ENCODE peak calls at places on chromosomes 3 and 15, in ten cellular contexts. K, N, T, M, H, U, R, A, L and P are unnamed samples. For H3K9me3, the result is how much of the 10 kb centered on the place peaks cover.

GRCh38 chr3:123692671-123693070 is 107.8 kb upstream of the HACD2 start:
- DNase-seq in K (no peak), N (no peak), T (no peak), M (no peak), H (no peak), U (no peak), R (no peak), A (no peak), L (no peak), P (no peak)

GRCh38 chr15:58951388-58952060 is 18.0 kb upstream of the SLTM start:
- DNase-seq in K (peak), N (peak), T (no peak), M (no peak), H (no peak), U (no peak), R (no peak), A (no peak), L (peak), P (peak)

GRCh38 chr15:63050737-63051700 is 8.5 kb downstream of the TPM1 start:
- DNase-seq in K (no peak), N (no peak), T (no peak), M (no peak), H (no peak), U (no peak), R (no peak), A (no peak), L (peak), P (peak)

GRCh38 chr3:170497197-170497596 is 78.5 kb downstream of the CLDN11 start:
- DNase-seq in K (no peak), N (no peak), T (no peak), M (no peak), H (no peak), U (no peak), R (no peak), A (peak), L (peak), P (no peak)

GRCh38 chr3:87987952-87988351 is 70.9 kb downstream of the CGGBP1 start:
- DNase-seq in K (no peak), N (no peak), T (no peak), M (no peak), H (no peak), U (no peak), R (no peak), A (no peak), L (no peak), P (no peak)

GRCh38 chr15:40340038-40340739 is 550 bp downstream of the CCDC9B start:
- DNase-seq in K (no peak), N (no peak), T (peak), M (no peak), H (peak), U (peak), R (peak), A (peak), L (peak), P (no peak)

GRCh38 chr15:63506537-63507035 is 2.2 kb downstream of the USP3 start:
- DNase-seq in K (no peak), N (no peak), T (no peak), M (no peak), H (no peak), U (no peak), R (no peak), A (no peak), L (no peak), P (no peak)

GRCh38 chr15:35545316-35545824 is 595 bp downstream of the DPH6 start:
- DNase-seq in K (peak), N (peak), T (peak), M (peak), H (no peak), U (peak), R (peak), A (peak), L (peak), P (peak)

GRCh38 chr3:187750041-187750512 is 4.8 kb upstream of the BCL6 start:
- DNase-seq in K (peak), N (peak), T (peak), M (peak), H (no peak), U (no peak), R (peak), A (no peak), L (peak), P (no peak)

GRCh38 chr3:16448691-16449090 is 64.8 kb downstream of the RFTN1 start:
- DNase-seq in K (peak), N (peak), T (peak), M (peak), H (peak), U (no peak), R (no peak), A (peak), L (peak), P (peak)

GRCh38 chr3:59876533-59877062 is 826.8 kb upstream of the CFAP20DC start:
- DNase-seq in K (no peak), N (no peak), T (no peak), M (no peak), H (no peak), U (no peak), R (no peak), A (no peak), L (no peak), P (no peak)

GRCh38 chr15:88020806-88021205 is 235.7 kb downstream of the NTRK3 start:
- DNase-seq in K (no peak), N (no peak), T (no peak), M (no peak), H (no peak), U (no peak), R (no peak), A (no peak), L (no peak), P (no peak)

DNA sequence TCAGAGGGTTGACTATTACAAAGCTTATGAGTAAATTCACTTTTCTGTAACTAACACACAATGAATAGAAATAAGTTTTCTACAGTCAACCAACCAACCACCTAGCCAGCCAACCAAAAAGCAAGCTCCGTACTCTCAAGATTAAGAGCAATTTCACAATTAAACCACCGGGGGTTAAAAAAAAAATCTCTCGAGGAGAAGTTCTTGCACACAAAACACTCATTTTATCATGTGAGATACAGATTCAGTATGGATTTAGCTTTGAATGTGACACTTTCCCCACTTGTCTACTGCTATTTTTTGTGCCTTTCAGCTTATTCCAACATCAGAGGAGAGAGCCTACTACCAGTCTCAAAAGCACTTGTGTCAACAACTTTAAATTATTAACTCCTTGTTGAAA is 135.3 kb downstream of the SV2B start:
- DNase-seq in K (no peak), N (no peak), T (no peak), M (no peak), H (no peak), U (no peak), R (no peak), A (no peak), L (no peak), P (no peak)
- TF ChIP-seq CTCF in K (no peak), N (no peak), T (no peak), M (no peak), H (no peak), U (no peak), R (no peak), A (no peak), L (no peak), P (no peak)

DNA sequence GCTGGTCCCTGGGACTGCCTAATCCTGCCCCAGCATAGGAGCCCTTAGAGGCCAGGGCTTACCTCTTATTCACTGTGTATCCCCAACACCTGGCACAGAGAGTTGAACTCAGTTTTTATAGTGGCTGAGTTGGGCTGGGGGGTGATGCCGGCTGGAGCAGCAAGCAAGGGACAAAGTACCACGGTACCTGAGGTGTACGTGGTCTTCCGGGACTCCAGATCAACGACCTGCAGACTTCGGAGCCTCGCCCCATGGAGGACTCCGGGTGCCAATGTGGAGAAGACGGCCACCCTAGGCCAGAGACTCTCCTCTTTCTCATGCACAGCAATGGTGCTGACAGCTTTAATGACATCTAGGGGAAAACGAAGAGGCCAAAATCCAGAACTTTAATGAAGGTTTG is 8.1 kb downstream of the WDR73 start:
- DNase-seq in K (no peak), N (no peak), T (no peak), M (no peak), H (no peak), U (no peak), R (no peak), A (no peak), L (no peak), P (no peak)
- H3K4me3 ChIP-seq in K (no peak), N (no peak), T (no peak), M (no peak), H (no peak), U (no peak), R (no peak), A (no peak), L (no peak), P (no peak)

GRCh38 chr15:20340931-20341661 is 200.5 kb downstream of the GOLGA6L6 start:
- DNase-seq in K (peak), N (no peak), T (peak), M (no peak), H (no peak), U (no peak), R (peak), A (peak), L (peak), P (no peak)

GRCh38 chr15:20341901-20342605 is 199.5 kb downstream of the GOLGA6L6 start:
- DNase-seq in K (peak), N (no peak), T (peak), M (no peak), H (no peak), U (no peak), R (peak), A (no peak), L (peak), P (no peak)

GRCh38 chr15:20344601-20345400 is 196.8 kb downstream of the GOLGA6L6 start:
- DNase-seq in K (peak), N (peak), T (no peak), M (no peak), H (no peak), U (no peak), R (peak), A (no peak), L (no peak), P (no peak)

GRCh38 chr15:20345401-20345958 is 196.1 kb downstream of the GOLGA6L6 start:
- DNase-seq in K (no peak), N (peak), T (no peak), M (no peak), H (no peak), U (no peak), R (peak), A (no peak), L (no peak), P (no peak)

DNA sequence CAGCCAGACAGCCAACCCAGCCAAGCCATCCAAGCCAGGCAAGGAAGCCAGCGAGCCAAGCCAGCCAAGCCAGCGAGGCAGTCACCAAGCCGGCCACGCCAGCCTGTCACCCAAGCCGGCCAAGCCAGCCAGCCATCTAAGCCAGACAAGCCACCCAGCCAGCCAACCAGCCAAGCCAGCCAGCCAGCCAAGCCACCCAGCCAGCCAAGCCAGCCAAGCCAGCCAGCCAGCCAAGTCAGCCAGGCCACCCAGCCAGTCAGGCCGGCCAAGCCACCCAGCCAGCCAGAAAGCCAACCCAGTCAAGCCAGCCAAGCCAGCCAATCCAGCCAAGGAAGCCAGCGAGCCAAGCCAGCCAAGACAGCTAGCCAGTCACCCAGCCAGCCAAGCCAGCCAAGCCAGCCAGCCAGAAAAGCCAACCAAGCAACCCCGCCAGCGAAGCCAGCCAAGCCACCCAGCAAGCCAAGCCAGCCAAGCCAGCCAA is 201.2 kb downstream of the GOLGA6L6 start:
- DNase-seq in K (peak), N (peak), T (peak), M (no peak), H (no peak), U (no peak), R (peak), A (peak), L (no peak), P (no peak)
- H3K9me3 ChIP-seq in K (under half), N (under half), T (under half), M (half or more), H (under half), U (under half), R (under half), A (under half), L (under half), P (half or more)

GRCh38 chr3:133489466-133490085 is 83.9 kb upstream of the CDV3 start:
- DNase-seq in K (peak), N (no peak), T (no peak), M (no peak), H (no peak), U (no peak), R (no peak), A (no peak), L (no peak), P (no peak)

GRCh38 chr3:133487204-133487603 is 86.3 kb upstream of the CDV3 start:
- DNase-seq in K (no peak), N (no peak), T (no peak), M (no peak), H (no peak), U (no peak), R (no peak), A (no peak), L (no peak), P (no peak)

GRCh38 chr3:133488785-133489367 is 84.6 kb upstream of the CDV3 start:
- DNase-seq in K (peak), N (peak), T (no peak), M (no peak), H (no peak), U (no peak), R (no peak), A (no peak), L (peak), P (no peak)

GRCh38 chr3:133486658-133487057 is 86.8 kb downstream of the BFSP2 start:
- DNase-seq in K (no peak), N (no peak), T (no peak), M (no peak), H (no peak), U (no peak), R (no peak), A (no peak), L (no peak), P (no peak)

GRCh38 chr3:133487920-133488540 is 85.5 kb upstream of the CDV3 start:
- DNase-seq in K (no peak), N (no peak), T (no peak), M (peak), H (no peak), U (no peak), R (no peak), A (peak), L (peak), P (no peak)
- TF ChIP-seq CTCF in K (peak), N (peak), T (peak), M (peak), H (peak), U (peak), R (peak), A (no peak), L (peak), P (peak)

GRCh38 chr15:68429691-68430470 is 2.1 kb downstream of the ITGA11 start:
- DNase-seq in K (no peak), N (no peak), T (no peak), M (no peak), H (no peak), U (no peak), R (no peak), A (peak), L (no peak), P (no peak)

GRCh38 chr15:68427366-68427765 is 4.6 kb downstream of the ITGA11 start:
- DNase-seq in K (no peak), N (no peak), T (no peak), M (no peak), H (no peak), U (no peak), R (no peak), A (no peak), L (no peak), P (no peak)

GRCh38 chr15:68426149-68426548 is 5.8 kb downstream of the ITGA11 start:
- DNase-seq in K (no peak), N (no peak), T (no peak), M (no peak), H (no peak), U (no peak), R (no peak), A (no peak), L (no peak), P (no peak)

GRCh38 chr15:68428431-68428940 is 3.5 kb downstream of the ITGA11 start:
- DNase-seq in K (no peak), N (no peak), T (no peak), M (no peak), H (no peak), U (no peak), R (no peak), A (no peak), L (no peak), P (no peak)

DNA sequence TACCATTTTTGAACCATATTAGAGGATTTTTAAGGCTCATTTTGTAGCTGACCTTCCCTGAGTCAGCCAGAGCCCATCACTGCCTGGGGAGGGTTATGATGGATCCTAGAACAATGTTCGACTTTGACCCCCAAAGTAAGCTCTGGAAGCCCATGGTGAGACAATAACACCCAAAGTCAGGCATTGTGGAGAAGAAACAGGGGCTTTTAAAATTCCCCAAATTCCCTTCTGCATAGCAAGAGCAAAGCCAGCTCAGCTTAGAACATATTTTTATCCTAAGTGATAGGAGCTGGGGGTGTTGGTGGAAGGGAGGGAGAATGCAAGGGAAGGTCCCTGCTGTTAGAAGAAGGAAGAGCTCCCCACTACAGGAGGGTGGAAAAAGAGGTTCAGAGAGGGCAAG is 4.0 kb downstream of the ITGA11 start:
- DNase-seq in K (no peak), N (no peak), T (no peak), M (no peak), H (no peak), U (no peak), R (no peak), A (no peak), L (no peak), P (no peak)
- H3K4me3 ChIP-seq in K (no peak), N (no peak), T (no peak), M (no peak), H (no peak), U (no peak), R (no peak), A (no peak), L (no peak), P (no peak)

DNA sequence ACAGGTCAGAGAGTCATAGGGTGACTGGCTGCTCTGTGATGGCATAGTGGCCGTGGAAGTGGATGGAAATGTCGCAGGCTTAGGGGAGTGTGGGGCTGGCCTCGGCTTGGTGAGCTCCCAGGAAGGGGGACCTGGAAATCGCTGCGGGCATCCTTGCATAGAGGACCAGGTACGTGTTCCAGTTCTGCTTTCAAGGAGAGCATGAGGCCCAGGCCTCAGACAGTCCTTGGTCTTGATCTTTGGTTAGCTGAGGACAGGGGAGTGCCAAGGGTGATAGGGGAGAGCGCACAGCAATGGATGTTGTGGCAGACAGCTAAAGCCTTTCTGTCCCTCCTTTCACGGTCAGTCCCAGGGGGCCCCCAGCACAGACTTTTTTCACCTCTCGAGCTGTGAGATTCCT is 110.5 kb downstream of the SNRPN start:
- DNase-seq in K (no peak), N (no peak), T (no peak), M (no peak), H (no peak), U (no peak), R (no peak), A (no peak), L (no peak), P (no peak)
- H3K9me3 ChIP-seq in K (half or more), N (under half), T (half or more), M (half or more), H (half or more), U (half or more), R (half or more), A (under half), L (under half), P (half or more)

GRCh38 chr3:47414161-47414564 is 33.3 kb downstream of the PTPN23 start:
- DNase-seq in K (no peak), N (no peak), T (no peak), M (no peak), H (no peak), U (no peak), R (no peak), A (no peak), L (no peak), P (no peak)
- TF ChIP-seq CTCF in K (no peak), N (no peak), T (no peak), M (no peak), H (no peak), U (no peak), R (no peak), A (no peak), L (no peak), P (no peak)